ENCODE peak calls at places on chromosomes 2 and 18, in six cellular contexts. N is endothelial cell of umbilical vein, I is dorsolateral prefrontal cortex, K is brain microvascular endothelial cell, A is HCT116, L is fibroblast of lung. U is an unnamed sample.
A peak's percentile ranks its signal among the peaks of the same experiment; 100 is the strongest.

GRCh38 chr2:207008105-207008990 is 69.0 kb downstream of the CPO start:
- DNase-seq in A (no peak), N (peak; percentile 35), L (peak; percentile 31), I (no peak), K (no peak), U (no peak)

GRCh38 chr18:49207373-49207772 is 253.1 kb downstream of the DYM start:
- DNase-seq in A (peak; percentile 21), K (peak; percentile 40), L (peak; percentile 89), I (no peak), N (peak; percentile 36), U (no peak)

GRCh38 chr2:20728114-20728758 is 61.3 kb downstream of the GDF7 start:
- DNase-seq in K (peak; percentile 45), I (no peak), L (peak; percentile 77), N (peak; percentile 92), A (no peak), U (no peak)

GRCh38 chr2:168910330-168910729 is 9.2 kb downstream of the G6PC2 start:
- DNase-seq in L (no peak), K (no peak), I (no peak), N (no peak), A (no peak), U (no peak)

GRCh38 chr2:68946117-68946516 is 6.6 kb downstream of the GKN2 start:
- DNase-seq in K (no peak), I (no peak), A (no peak), L (no peak), N (no peak), U (no peak)

GRCh38 chr2:23457990-23458689 is 73.2 kb downstream of the KLHL29 start:
- DNase-seq in K (no peak), A (no peak), I (no peak), L (no peak), N (no peak), U (no peak)

GRCh38 chr2:28528206-28528605 is 32.3 kb downstream of the PLB1 start:
- DNase-seq in I (no peak), K (no peak), L (no peak), A (no peak), N (no peak), U (no peak)

GRCh38 chr2:960064-960736 is 9.6 kb downstream of the SNTG2 start:
- DNase-seq in A (no peak), I (no peak), N (no peak), K (no peak), L (no peak), U (no peak)

GRCh38 chr2:227462463-227462951 is 9.4 kb upstream of the AGFG1 start:
- DNase-seq in A (no peak), K (no peak), L (no peak), I (no peak), N (no peak), U (no peak)

GRCh38 chr2:149330127-149331022 is at the start of gene LYPD6:
- DNase-seq in L (peak; percentile 76), K (peak; percentile 31), I (peak; percentile 63), N (peak; percentile 76), A (peak; percentile 38), U (peak; percentile 18)

GRCh38 chr2:227411990-227412350 is 24.2 kb upstream of the SCYGR1 start:
- DNase-seq in K (peak; percentile 70), A (no peak), I (no peak), N (no peak), L (peak; percentile 61), U (no peak)

GRCh38 chr2:50649626-50650397 is 382.1 kb downstream of the NRXN1 start:
- DNase-seq in A (no peak), N (peak; percentile 61), L (peak; percentile 69), I (no peak), K (peak; percentile 58), U (no peak)

GRCh38 chr18:48896875-48897511 is 53.8 kb downstream of the SMAD7 start:
- DNase-seq in I (no peak), K (no peak), N (peak; percentile 18), L (peak; percentile 26), A (no peak), U (no peak)

DNA sequence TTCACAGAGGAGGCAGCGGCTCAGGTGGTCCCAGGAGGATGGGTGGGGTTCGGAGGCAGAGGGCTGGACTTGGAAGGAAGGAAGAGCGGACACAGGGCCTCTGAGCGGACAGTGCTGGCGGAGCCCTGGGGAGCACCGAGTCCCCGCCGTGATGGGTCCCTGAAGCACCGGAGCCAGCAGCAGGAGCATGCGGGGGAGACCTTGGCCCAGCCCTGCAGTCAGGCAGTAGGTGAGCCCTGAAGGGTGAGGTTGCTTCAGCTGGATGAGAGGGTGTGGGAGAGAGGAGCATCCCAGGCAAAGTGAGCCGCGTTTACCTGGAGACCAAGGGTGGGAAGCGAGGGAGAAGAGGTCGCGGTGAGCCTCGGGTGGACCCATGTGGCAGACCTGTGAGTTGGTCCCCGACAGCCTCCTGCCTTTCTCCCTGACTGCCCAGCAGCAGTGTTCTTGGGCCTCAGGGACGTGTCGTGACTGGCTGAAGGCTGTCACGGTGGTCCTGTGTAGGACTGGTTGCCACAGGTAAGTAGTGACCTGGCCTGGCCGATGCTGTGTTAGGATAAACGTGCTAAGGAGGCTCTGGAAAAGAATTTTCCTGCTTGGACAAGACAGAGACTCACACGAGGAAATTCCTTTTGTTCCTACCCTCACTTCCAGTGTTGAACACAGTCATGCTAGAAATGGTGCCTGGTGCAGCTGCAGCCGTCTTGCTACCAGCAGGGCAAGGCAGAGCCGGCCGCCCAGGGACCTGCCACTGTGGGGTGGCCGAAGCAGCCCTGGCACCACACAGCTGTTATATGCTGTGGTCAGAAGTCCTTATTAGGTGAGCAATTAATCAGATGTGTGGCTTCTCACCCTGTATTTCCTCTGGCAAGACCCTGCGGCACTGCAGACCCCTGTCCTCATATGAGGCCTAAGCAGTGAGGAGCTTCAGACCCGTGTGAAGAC is 73.0 kb downstream of the RRM2 start:
- DNase-seq in A (no peak), K (no peak), L (no peak), N (no peak), I (no peak), U (no peak)
- TF ChIP-seq CTCF in A (no peak), K (no peak), L (no peak), N (no peak), I (no peak), U (no peak)

GRCh38 chr2:218992196-218992595 is 1.0 kb downstream of the CRYBA2 start:
- DNase-seq in A (no peak), K (no peak), L (no peak), I (no peak), N (no peak), U (no peak)

GRCh38 chr2:218992703-218993344 is 398 bp downstream of the CRYBA2 start:
- DNase-seq in K (no peak), N (no peak), I (no peak), L (no peak), A (no peak), U (no peak)

GRCh38 chr2:218995561-218995960 is 2.3 kb upstream of the CRYBA2 start:
- DNase-seq in N (no peak), I (no peak), L (no peak), A (no peak), K (no peak), U (no peak)

GRCh38 chr2:218991674-218992168 is 1.5 kb downstream of the CRYBA2 start:
- DNase-seq in A (no peak), N (no peak), L (peak; percentile 32), K (no peak), I (no peak), U (no peak)

GRCh38 chr2:218993345-218994315 is at the start of gene CRYBA2:
- DNase-seq in K (no peak), N (no peak), A (no peak), L (peak; percentile 20), I (no peak), U (no peak)
- H3K4me3 ChIP-seq in K (peak within 1 kb of the TSS; percentile 27), N (no peak within 1 kb of the TSS), A (no peak within 1 kb of the TSS), L (peak within 1 kb of the TSS; percentile 41), I (peak within 1 kb of the TSS; percentile 56), U (peak within 1 kb of the TSS; percentile 32)

GRCh38 chr2:160687629-160688028 is 194.0 kb upstream of the RBMS1 start:
- DNase-seq in K (no peak), L (no peak), N (no peak), I (no peak), A (no peak), U (no peak)
- TF ChIP-seq CTCF in K (no peak), L (no peak), N (no peak), I (no peak), A (no peak), U (no peak)

GRCh38 chr2:55891671-55892071 is 31.9 kb downstream of the EFEMP1 start:
- DNase-seq in N (peak; percentile 86), K (no peak), L (peak; percentile 66), I (no peak), A (no peak), U (no peak)
- H3K4me3 ChIP-seq in N (no peak overlapping the region), K (no peak overlapping the region), L (no peak overlapping the region), I (no peak overlapping the region), A (no peak overlapping the region), U (no peak overlapping the region)

GRCh38 chr18:36335476-36336279 is 38.2 kb downstream of the FHOD3 start:
- DNase-seq in K (no peak), N (no peak), I (no peak), L (no peak), A (no peak), U (peak; percentile 42)
- TF ChIP-seq CTCF in K (peak; percentile 25), N (no peak), I (no peak), L (peak; percentile 19), A (no peak), U (peak; percentile 38)

U was measured in AG09309.